ENCODE peak calls at places on chromosomes 11 and 22, in eight cellular contexts. P, I, L, D, M, A, E and T are unnamed samples.

GRCh38 chr11:93001812-93002211 is 32.4 kb downstream of the MTNR1B start:
- DNase-seq in D (no peak), L (no peak), P (no peak), M (no peak), I (no peak), E (no peak), A (no peak), T (no peak)

GRCh38 chr11:69559181-69559580 is 77.7 kb downstream of the LINC01488 start:
- DNase-seq in E (no peak), I (no peak), L (no peak), D (no peak), M (no peak), A (no peak), P (no peak), T (no peak)

GRCh38 chr22:31912402-31912733 is 32.0 kb upstream of the YWHAH start:
- DNase-seq in E (no peak), I (no peak), P (no peak), L (no peak), M (no peak), A (no peak), D (no peak), T (no peak)

GRCh38 chr11:100942016-100942415 is 187.6 kb downstream of the PGR start:
- DNase-seq in E (peak), D (no peak), A (no peak), P (no peak), M (no peak), I (no peak), L (no peak), T (no peak)

GRCh38 chr22:19152942-19153883 is 3.1 kb upstream of the GSC2 start:
- DNase-seq in A (no peak), D (no peak), M (no peak), E (no peak), I (no peak), L (no peak), P (no peak), T (no peak)

GRCh38 chr22:37485006-37485713 is 1.0 kb downstream of the MFNG start:
- DNase-seq in I (no peak), M (peak), D (no peak), L (no peak), E (no peak), P (peak), A (no peak), T (no peak)

GRCh38 chr22:50102946-50103345 is 13.1 kb downstream of the MOV10L1 start:
- DNase-seq in I (no peak), M (no peak), D (no peak), E (no peak), P (no peak), L (no peak), A (no peak), T (no peak)

GRCh38 chr11:11211888-11212287 is 141.2 kb downstream of the CSNK2A3 start:
- DNase-seq in E (no peak), P (no peak), D (no peak), M (no peak), A (no peak), I (no peak), L (no peak), T (no peak)

GRCh38 chr22:25419247-25420113 is 145.0 kb upstream of the GRK3 start:
- DNase-seq in M (no peak), D (no peak), E (no peak), I (no peak), P (no peak), L (peak), A (no peak), T (no peak)

GRCh38 chr22:46909237-46910030 is 147.0 kb downstream of the TBC1D22A start:
- DNase-seq in D (no peak), M (no peak), I (no peak), E (no peak), P (no peak), A (no peak), L (no peak), T (no peak)

GRCh38 chr11:3219281-3219892 is 774 bp upstream of the MRGPRG start:
- DNase-seq in I (no peak), L (no peak), P (no peak), E (no peak), D (no peak), M (no peak), A (no peak), T (no peak)

GRCh38 chr11:129740877-129741276 is 74.8 kb upstream of the TMEM45B start:
- DNase-seq in E (no peak), L (no peak), P (no peak), D (no peak), I (no peak), A (no peak), M (no peak), T (no peak)

GRCh38 chr11:36162282-36162825 is 126.9 kb downstream of the COMMD9 start:
- DNase-seq in P (no peak), E (no peak), M (no peak), D (no peak), L (no peak), A (no peak), I (no peak), T (no peak)

GRCh38 chr22:20106849-20107237 is 9.1 kb upstream of the RANBP1 start:
- DNase-seq in L (no peak), I (no peak), M (no peak), E (no peak), A (no peak), P (no peak), D (no peak), T (no peak)

GRCh38 chr11:89452780-89453179 is 38.4 kb downstream of the NOX4 start:
- DNase-seq in P (no peak), D (no peak), A (no peak), E (no peak), L (no peak), M (no peak), I (no peak), T (no peak)